ENCODE peak calls at places on chromosomes 16 and 17, in eight cellular contexts. F is prostate gland, V is SJCRH30, G is NCI-H2029, J is Calu3, E is ACHN, O is mucosa of descending colon, K is renal cortical epithelial cell. R is an unnamed sample.

GRCh38 chr17:58156839-58157803 is 8.9 kb downstream of the OR4D1 start:
- DNase-seq in F (no peak), V (no peak), G (no peak), J (no peak), E (peak), O (peak), K (no peak), R (no peak)

GRCh38 chr17:48215583-48216139 is 108.1 kb downstream of the SNX11 start:
- DNase-seq in F (no peak), V (peak), G (peak), J (peak), E (peak), O (peak), K (peak), R (no peak)

GRCh38 chr16:4101421-4102275 is 14.6 kb downstream of the ADCY9 start:
- DNase-seq in F (no peak), V (no peak), G (no peak), J (no peak), E (no peak), O (no peak), K (no peak), R (no peak)

GRCh38 chr16:89574681-89575246 is 794 bp upstream of the CPNE7 start:
- DNase-seq in F (no peak), V (no peak), G (no peak), J (peak), E (no peak), O (peak), K (no peak), R (no peak)

GRCh38 chr17:40095944-40096791 is 4.2 kb downstream of the NR1D1 start:
- DNase-seq in F (no peak), V (no peak), G (no peak), J (no peak), E (no peak), O (peak), K (no peak), R (no peak)

GRCh38 chr17:49545007-49545660 is 30.5 kb upstream of the NXPH3 start:
- DNase-seq in F (no peak), V (peak), G (no peak), J (no peak), E (no peak), O (no peak), K (no peak), R (no peak)

GRCh38 chr17:7835818-7836595 is 2.0 kb downstream of the KDM6B start:
- DNase-seq in F (peak), V (peak), G (peak), J (peak), E (peak), O (peak), K (peak), R (no peak)

GRCh38 chr17:40121191-40121885 is 433 bp upstream of the MSL1 start:
- DNase-seq in F (no peak), V (peak), G (no peak), J (peak), E (peak), O (peak), K (peak), R (no peak)

GRCh38 chr17:42405963-42406495 is 17.0 kb downstream of the CAVIN1 start:
- DNase-seq in F (peak), V (peak), G (peak), J (peak), E (peak), O (peak), K (peak), R (no peak)

GRCh38 chr16:22692916-22693646 is 120.9 kb upstream of the HS3ST2 start:
- DNase-seq in F (no peak), V (no peak), G (no peak), J (no peak), E (no peak), O (no peak), K (no peak), R (no peak)

GRCh38 chr16:88420496-88420895 is 32.6 kb upstream of the ZFPM1 start:
- DNase-seq in F (no peak), V (no peak), G (no peak), J (no peak), E (no peak), O (no peak), K (no peak), R (no peak)

GRCh38 chr17:31522987-31523495 is 131.6 kb downstream of the RAB11FIP4 start:
- DNase-seq in F (no peak), V (no peak), G (no peak), J (no peak), E (no peak), O (no peak), K (no peak), R (no peak)

GRCh38 chr16:70428178-70428998 is 10.5 kb downstream of the ST3GAL2 start:
- DNase-seq in F (peak), V (peak), G (peak), J (peak), E (peak), O (peak), K (peak), R (peak)

GRCh38 chr17:59506907-59507726 is 58.3 kb upstream of the DHX40 start:
- DNase-seq in F (no peak), V (no peak), G (no peak), J (no peak), E (peak), O (no peak), K (peak), R (peak)

R was measured in GM04503.